ENCODE peak calls at places on chromosomes 4 and X, in five cellular contexts. One of them, this sample, is unnamed.

GRCh38 chr4:24174622-24175021 is 284.8 kb upstream of the PPARGC1A start:
- DNase-seq in hepatocyte: peak; percentile 24
- DNase-seq in transverse colon: no peak
- DNase-seq in NT2/D1: no peak
- DNase-seq in iPS DF 6.9: no peak
- DNase-seq in this sample: no peak

GRCh38 chr4:25859429-25860148 is 3.2 kb downstream of the SEL1L3 start:
- DNase-seq in hepatocyte: no peak
- DNase-seq in transverse colon: no peak
- DNase-seq in NT2/D1: no peak
- DNase-seq in iPS DF 6.9: no peak
- DNase-seq in this sample: no peak

GRCh38 chr4:121827851-121828250 is 4.2 kb upstream of the CCNA2 start:
- DNase-seq in hepatocyte: no peak
- DNase-seq in transverse colon: no peak
- DNase-seq in NT2/D1: no peak
- DNase-seq in iPS DF 6.9: no peak
- DNase-seq in this sample: no peak

GRCh38 chr4:26793750-26794149 is 66.9 kb upstream of the STIM2 start:
- DNase-seq in hepatocyte: no peak
- DNase-seq in transverse colon: no peak
- DNase-seq in NT2/D1: no peak
- DNase-seq in iPS DF 6.9: no peak
- DNase-seq in this sample: no peak

GRCh38 chr4:57425610-57426009 is 315.4 kb upstream of the IGFBP7 start:
- DNase-seq in hepatocyte: no peak
- DNase-seq in transverse colon: no peak
- DNase-seq in NT2/D1: no peak
- DNase-seq in iPS DF 6.9: no peak
- DNase-seq in this sample: no peak

GRCh38 chr4:90753068-90753467 is 625.9 kb downstream of the CCSER1 start:
- DNase-seq in hepatocyte: no peak
- DNase-seq in transverse colon: no peak
- DNase-seq in NT2/D1: no peak
- DNase-seq in iPS DF 6.9: no peak
- DNase-seq in this sample: no peak

GRCh38 chr4:168601899-168602298 is 105.0 kb downstream of the PALLD start:
- DNase-seq in hepatocyte: no peak
- DNase-seq in transverse colon: no peak
- DNase-seq in NT2/D1: no peak
- DNase-seq in iPS DF 6.9: no peak
- DNase-seq in this sample: no peak

GRCh38 chrX:118975831-118976598 is 1.6 kb downstream of the LONRF3 start:
- DNase-seq in hepatocyte: peak; percentile 80
- DNase-seq in transverse colon: peak; percentile 78
- DNase-seq in NT2/D1: no peak
- DNase-seq in iPS DF 6.9: no peak
- DNase-seq in this sample: peak; percentile 88

GRCh38 chr4:142416121-142416520 is 430.0 kb downstream of the INPP4B start:
- DNase-seq in hepatocyte: no peak
- DNase-seq in transverse colon: no peak
- DNase-seq in NT2/D1: no peak
- DNase-seq in iPS DF 6.9: no peak
- DNase-seq in this sample: no peak

GRCh38 chr4:25144870-25145481 is 15.3 kb downstream of the SEPSECS start:
- DNase-seq in hepatocyte: peak; percentile 41
- DNase-seq in transverse colon: no peak
- DNase-seq in NT2/D1: no peak
- DNase-seq in iPS DF 6.9: no peak
- DNase-seq in this sample: no peak

GRCh38 chr4:54332577-54332976 is 103.5 kb downstream of the PDGFRA start:
- DNase-seq in hepatocyte: no peak
- DNase-seq in transverse colon: no peak
- DNase-seq in NT2/D1: no peak
- DNase-seq in iPS DF 6.9: no peak
- DNase-seq in this sample: no peak

GRCh38 chrX:147875866-147876596 is 35.7 kb upstream of the FMR1 start:
- DNase-seq in hepatocyte: peak; percentile 51
- DNase-seq in transverse colon: no peak
- DNase-seq in NT2/D1: no peak
- DNase-seq in iPS DF 6.9: no peak
- DNase-seq in this sample: peak; percentile 45

GRCh38 chr4:538542-539142 is 37.5 kb downstream of the TMEM271 start:
- DNase-seq in hepatocyte: no peak
- DNase-seq in transverse colon: no peak
- DNase-seq in NT2/D1: no peak
- DNase-seq in iPS DF 6.9: no peak
- DNase-seq in this sample: no peak

GRCh38 chr4:170089743-170090666 is at the start of gene AADAT:
- DNase-seq in hepatocyte: peak; percentile 91
- DNase-seq in transverse colon: peak; percentile 74
- DNase-seq in NT2/D1: no peak
- DNase-seq in iPS DF 6.9: peak; percentile 73
- DNase-seq in this sample: peak; percentile 75

GRCh38 chr4:26613242-26613641 is 29.4 kb downstream of the TBC1D19 start:
- DNase-seq in hepatocyte: no peak
- DNase-seq in transverse colon: no peak
- DNase-seq in NT2/D1: no peak
- DNase-seq in iPS DF 6.9: no peak
- DNase-seq in this sample: no peak

GRCh38 chrX:131745942-131746489 is 202.1 kb downstream of the OR13H1 start:
- DNase-seq in hepatocyte: no peak
- DNase-seq in transverse colon: no peak
- DNase-seq in NT2/D1: no peak
- DNase-seq in iPS DF 6.9: no peak
- DNase-seq in this sample: no peak

GRCh38 chr4:159279084-159279483 is 176.2 kb downstream of the RAPGEF2 start:
- DNase-seq in hepatocyte: no peak
- DNase-seq in transverse colon: no peak
- DNase-seq in NT2/D1: no peak
- DNase-seq in iPS DF 6.9: no peak
- DNase-seq in this sample: no peak

GRCh38 chr4:59689149-59689548 is 1511.0 kb upstream of the ADGRL3 start:
- DNase-seq in hepatocyte: no peak
- DNase-seq in transverse colon: no peak
- DNase-seq in NT2/D1: no peak
- DNase-seq in iPS DF 6.9: no peak
- DNase-seq in this sample: no peak

GRCh38 chrX:106670631-106671030 is 55.9 kb upstream of the RNF128 start:
- DNase-seq in hepatocyte: no peak
- DNase-seq in transverse colon: no peak
- DNase-seq in NT2/D1: no peak
- DNase-seq in iPS DF 6.9: no peak
- DNase-seq in this sample: no peak

GRCh38 chr4:74311696-74312313 is 3.5 kb downstream of the EPGN start:
- DNase-seq in hepatocyte: peak; percentile 78
- DNase-seq in transverse colon: no peak
- DNase-seq in NT2/D1: peak; percentile 18
- DNase-seq in iPS DF 6.9: peak; percentile 27
- DNase-seq in this sample: no peak

GRCh38 chrX:130680164-130681035 is 222.6 kb downstream of the ENOX2 start:
- DNase-seq in hepatocyte: no peak
- DNase-seq in transverse colon: no peak
- DNase-seq in NT2/D1: no peak
- DNase-seq in iPS DF 6.9: no peak
- DNase-seq in this sample: peak; percentile 6

GRCh38 chr4:25223770-25224375 is 10.0 kb upstream of the PI4K2B start:
- DNase-seq in hepatocyte: no peak
- DNase-seq in transverse colon: no peak
- DNase-seq in NT2/D1: no peak
- DNase-seq in iPS DF 6.9: peak; percentile 64
- DNase-seq in this sample: no peak

GRCh38 chrX:118536687-118537461 is 41.3 kb downstream of the DOCK11 start:
- DNase-seq in hepatocyte: no peak
- DNase-seq in transverse colon: no peak
- DNase-seq in NT2/D1: peak; percentile 15
- DNase-seq in iPS DF 6.9: no peak
- DNase-seq in this sample: peak; percentile 51

GRCh38 chrX:12972239-12972638 is 2.7 kb upstream of the TMSB4X start:
- DNase-seq in hepatocyte: no peak
- DNase-seq in transverse colon: no peak
- DNase-seq in NT2/D1: no peak
- DNase-seq in iPS DF 6.9: no peak
- DNase-seq in this sample: no peak

GRCh38 chrX:39012561-39013209 is 211.4 kb downstream of the MID1IP1 start:
- DNase-seq in hepatocyte: no peak
- DNase-seq in transverse colon: no peak
- DNase-seq in NT2/D1: no peak
- DNase-seq in iPS DF 6.9: no peak
- DNase-seq in this sample: no peak

GRCh38 chr4:162988530-162988929 is 178.2 kb downstream of the NAF1 start:
- DNase-seq in hepatocyte: no peak
- DNase-seq in transverse colon: no peak
- DNase-seq in NT2/D1: no peak
- DNase-seq in iPS DF 6.9: no peak
- DNase-seq in this sample: no peak

GRCh38 chrX:131067846-131068745 is 9.9 kb downstream of the ARHGAP36 start:
- DNase-seq in hepatocyte: no peak
- DNase-seq in transverse colon: no peak
- DNase-seq in NT2/D1: no peak
- DNase-seq in iPS DF 6.9: no peak
- DNase-seq in this sample: no peak

GRCh38 chrX:150848914-150849365 is 49.5 kb downstream of the CD99L2 start:
- DNase-seq in hepatocyte: no peak
- DNase-seq in transverse colon: peak; percentile 20
- DNase-seq in NT2/D1: no peak
- DNase-seq in iPS DF 6.9: no peak
- DNase-seq in this sample: no peak

GRCh38 chr4:7224878-7225533 is 32.7 kb downstream of the SORCS2 start:
- DNase-seq in hepatocyte: no peak
- DNase-seq in transverse colon: no peak
- DNase-seq in NT2/D1: no peak
- DNase-seq in iPS DF 6.9: no peak
- DNase-seq in this sample: no peak

GRCh38 chr4:108351806-108352205 is 183.1 kb upstream of the LEF1 start:
- DNase-seq in hepatocyte: no peak
- DNase-seq in transverse colon: no peak
- DNase-seq in NT2/D1: no peak
- DNase-seq in iPS DF 6.9: no peak
- DNase-seq in this sample: no peak

GRCh38 chr4:108350332-108350731 is 181.6 kb upstream of the LEF1 start:
- DNase-seq in hepatocyte: no peak
- DNase-seq in transverse colon: no peak
- DNase-seq in NT2/D1: no peak
- DNase-seq in iPS DF 6.9: no peak
- DNase-seq in this sample: no peak

GRCh38 chr4:108356209-108356535 is 187.4 kb upstream of the LEF1 start:
- DNase-seq in hepatocyte: no peak
- DNase-seq in transverse colon: no peak
- DNase-seq in NT2/D1: no peak
- DNase-seq in iPS DF 6.9: no peak
- DNase-seq in this sample: no peak

GRCh38 chr4:108355523-108356208 is 186.9 kb upstream of the LEF1 start:
- DNase-seq in hepatocyte: no peak
- DNase-seq in transverse colon: no peak
- DNase-seq in NT2/D1: no peak
- DNase-seq in iPS DF 6.9: no peak
- DNase-seq in this sample: no peak

GRCh38 chr4:108352664-108353308 is 184.1 kb upstream of the LEF1 start:
- DNase-seq in hepatocyte: peak; percentile 27
- DNase-seq in transverse colon: no peak
- DNase-seq in NT2/D1: no peak
- DNase-seq in iPS DF 6.9: no peak
- DNase-seq in this sample: no peak
- H3K9me3 ChIP-seq in hepatocyte: no peaks in the 10 kb centered on the region
- H3K9me3 ChIP-seq in transverse colon: no peaks in the 10 kb centered on the region
- H3K9me3 ChIP-seq in NT2/D1: no peaks in the 10 kb centered on the region
- H3K9me3 ChIP-seq in iPS DF 6.9: no peaks in the 10 kb centered on the region
- H3K9me3 ChIP-seq in this sample: no peaks in the 10 kb centered on the region

DNA sequence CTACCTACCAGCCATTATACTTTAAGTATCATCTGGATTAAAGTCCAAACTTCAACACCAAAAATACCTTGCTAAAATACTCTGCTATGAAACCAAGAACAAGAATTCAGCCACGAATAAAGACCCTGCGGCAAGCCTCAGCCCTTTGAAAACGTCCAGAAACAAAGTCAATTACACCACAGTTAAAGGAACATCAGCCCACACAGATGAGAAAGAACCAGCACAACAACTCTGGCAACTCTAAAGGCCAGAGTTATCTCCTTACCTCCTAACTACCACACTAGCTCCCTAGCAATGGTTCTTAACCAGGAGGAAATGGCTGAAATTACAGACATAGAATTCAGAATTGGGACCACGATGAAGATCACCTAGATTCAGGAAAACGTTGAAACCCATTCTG is 23.4 kb downstream of the ABCB7 start:
- DNase-seq in hepatocyte: no peak
- DNase-seq in transverse colon: no peak
- DNase-seq in NT2/D1: no peak
- DNase-seq in iPS DF 6.9: no peak
- DNase-seq in this sample: no peak
- H3K9me3 ChIP-seq in hepatocyte: no peaks in the 10 kb centered on the region
- H3K9me3 ChIP-seq in transverse colon: no peaks in the 10 kb centered on the region
- H3K9me3 ChIP-seq in NT2/D1: peaks cover 11% of the 10 kb centered on the region
- H3K9me3 ChIP-seq in iPS DF 6.9: no peaks in the 10 kb centered on the region
- H3K9me3 ChIP-seq in this sample: no peaks in the 10 kb centered on the region

GRCh38 chr4:109315818-109316217 is 13.4 kb upstream of the COL25A1 start:
- DNase-seq in hepatocyte: no peak
- DNase-seq in transverse colon: no peak
- DNase-seq in NT2/D1: no peak
- DNase-seq in iPS DF 6.9: no peak
- DNase-seq in this sample: no peak

GRCh38 chr4:109319156-109319555 is 16.7 kb upstream of the COL25A1 start:
- DNase-seq in hepatocyte: no peak
- DNase-seq in transverse colon: no peak
- DNase-seq in NT2/D1: no peak
- DNase-seq in iPS DF 6.9: no peak
- DNase-seq in this sample: no peak

GRCh38 chr4:109319684-109320083 is 17.2 kb upstream of the COL25A1 start:
- DNase-seq in hepatocyte: no peak
- DNase-seq in transverse colon: no peak
- DNase-seq in NT2/D1: no peak
- DNase-seq in iPS DF 6.9: no peak
- DNase-seq in this sample: no peak

GRCh38 chr4:109313168-109314133 is 11.0 kb upstream of the COL25A1 start:
- DNase-seq in hepatocyte: no peak
- DNase-seq in transverse colon: no peak
- DNase-seq in NT2/D1: no peak
- DNase-seq in iPS DF 6.9: no peak
- DNase-seq in this sample: no peak

DNA sequence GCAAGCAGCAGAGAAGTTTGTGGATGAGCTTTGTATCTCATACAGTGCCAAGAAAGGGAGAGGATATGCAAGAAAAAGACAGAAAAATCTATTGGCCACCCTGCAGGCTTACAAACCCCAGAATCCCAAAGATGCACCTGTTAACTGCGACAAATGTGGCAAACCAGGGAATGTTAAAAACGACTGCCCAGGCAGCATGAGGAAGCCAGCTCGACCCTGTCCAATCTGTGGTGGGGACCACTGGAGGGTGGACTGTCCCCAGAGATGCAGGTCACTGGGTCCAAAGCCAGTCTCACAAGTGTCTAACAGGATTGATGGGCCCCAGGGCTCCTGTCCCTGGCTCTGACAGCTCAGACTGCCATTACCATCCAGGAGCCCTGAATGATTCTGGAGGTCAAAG is 12.9 kb upstream of the COL25A1 start:
- DNase-seq in hepatocyte: no peak
- DNase-seq in transverse colon: no peak
- DNase-seq in NT2/D1: no peak
- DNase-seq in iPS DF 6.9: no peak
- DNase-seq in this sample: no peak
- H3K9me3 ChIP-seq in hepatocyte: no peaks in the 10 kb centered on the region
- H3K9me3 ChIP-seq in transverse colon: peaks cover 3% of the 10 kb centered on the region
- H3K9me3 ChIP-seq in NT2/D1: peaks cover 22% of the 10 kb centered on the region
- H3K9me3 ChIP-seq in iPS DF 6.9: no peaks in the 10 kb centered on the region
- H3K9me3 ChIP-seq in this sample: no peaks in the 10 kb centered on the region

GRCh38 chr4:96448315-96448872 is 608.5 kb downstream of the PDHA2 start:
- DNase-seq in hepatocyte: no peak
- DNase-seq in transverse colon: no peak
- DNase-seq in NT2/D1: no peak
- DNase-seq in iPS DF 6.9: no peak
- DNase-seq in this sample: no peak
- H3K9me3 ChIP-seq in hepatocyte: peaks cover 10% of the 10 kb centered on the region
- H3K9me3 ChIP-seq in transverse colon: peaks cover 9% of the 10 kb centered on the region
- H3K9me3 ChIP-seq in NT2/D1: peaks cover 22% of the 10 kb centered on the region
- H3K9me3 ChIP-seq in iPS DF 6.9: no peaks in the 10 kb centered on the region
- H3K9me3 ChIP-seq in this sample: no peaks in the 10 kb centered on the region